ENCODE peak calls at places on chromosomes 12 and 14, in six cellular contexts. One of them, this sample, is unnamed.

GRCh38 chr12:10276774-10277173 is 30.9 kb upstream of the KLRD1 start:
- DNase-seq in prostate gland: no peak
- DNase-seq in DND-41: no peak
- DNase-seq in IMR-90: no peak
- DNase-seq in left lung: no peak
- DNase-seq in lower leg skin: no peak
- DNase-seq in this sample: no peak

GRCh38 chr12:46209914-46210834 is 58.7 kb downstream of the SLC38A1 start:
- DNase-seq in DND-41: peak; percentile 54
- DNase-seq in lower leg skin: no peak
- DNase-seq in prostate gland: peak; percentile 27
- DNase-seq in left lung: peak; percentile 80
- DNase-seq in IMR-90: no peak
- DNase-seq in this sample: peak; percentile 35

GRCh38 chr12:5258498-5258897 is 173.4 kb upstream of the NTF3 start:
- DNase-seq in IMR-90: peak; percentile 86
- DNase-seq in left lung: no peak
- DNase-seq in prostate gland: peak; percentile 72
- DNase-seq in lower leg skin: no peak
- DNase-seq in DND-41: no peak
- DNase-seq in this sample: peak; percentile 22

GRCh38 chr14:43183916-43184315 is 1323.2 kb downstream of the FSCB start:
- DNase-seq in left lung: no peak
- DNase-seq in IMR-90: no peak
- DNase-seq in DND-41: no peak
- DNase-seq in lower leg skin: no peak
- DNase-seq in prostate gland: no peak
- DNase-seq in this sample: no peak

GRCh38 chr14:103110681-103111296 is 12.5 kb upstream of the TNFAIP2 start:
- DNase-seq in lower leg skin: no peak
- DNase-seq in IMR-90: peak; percentile 26
- DNase-seq in prostate gland: peak; percentile 38
- DNase-seq in DND-41: no peak
- DNase-seq in left lung: no peak
- DNase-seq in this sample: no peak

GRCh38 chr12:114888458-114888857 is 204.5 kb upstream of the TBX3 start:
- DNase-seq in IMR-90: peak; percentile 58
- DNase-seq in left lung: no peak
- DNase-seq in prostate gland: no peak
- DNase-seq in DND-41: no peak
- DNase-seq in lower leg skin: no peak
- DNase-seq in this sample: no peak

GRCh38 chr14:58331111-58331510 is 32.8 kb downstream of the ARID4A start:
- DNase-seq in left lung: peak; percentile 88
- DNase-seq in DND-41: peak; percentile 94
- DNase-seq in lower leg skin: peak; percentile 92
- DNase-seq in IMR-90: peak; percentile 99
- DNase-seq in prostate gland: peak; percentile 71
- DNase-seq in this sample: peak; percentile 93

GRCh38 chr14:105229099-105229655 is 19.2 kb upstream of the BTBD6 start:
- DNase-seq in IMR-90: no peak
- DNase-seq in DND-41: no peak
- DNase-seq in lower leg skin: no peak
- DNase-seq in left lung: no peak
- DNase-seq in prostate gland: no peak
- DNase-seq in this sample: no peak

GRCh38 chr12:33771889-33772288 is 250.4 kb upstream of the ALG10 start:
- DNase-seq in IMR-90: no peak
- DNase-seq in DND-41: no peak
- DNase-seq in prostate gland: no peak
- DNase-seq in lower leg skin: no peak
- DNase-seq in left lung: no peak
- DNase-seq in this sample: no peak

GRCh38 chr14:34322940-34323418 is 139.1 kb downstream of the SPTSSA start:
- DNase-seq in prostate gland: peak; percentile 15
- DNase-seq in DND-41: peak; percentile 68
- DNase-seq in left lung: peak; percentile 56
- DNase-seq in IMR-90: peak; percentile 46
- DNase-seq in lower leg skin: no peak
- DNase-seq in this sample: peak; percentile 80

GRCh38 chr14:104800600-104801283 is at the start of gene ZBTB42:
- DNase-seq in left lung: peak; percentile 83
- DNase-seq in prostate gland: peak; percentile 95
- DNase-seq in lower leg skin: peak; percentile 94
- DNase-seq in DND-41: peak; percentile 78
- DNase-seq in IMR-90: peak; percentile 48
- DNase-seq in this sample: peak; percentile 92

GRCh38 chr14:54650331-54651017 is 83.5 kb downstream of the SAMD4A start:
- DNase-seq in left lung: peak; percentile 77
- DNase-seq in prostate gland: no peak
- DNase-seq in DND-41: no peak
- DNase-seq in IMR-90: peak; percentile 80
- DNase-seq in lower leg skin: peak; percentile 94
- DNase-seq in this sample: peak; percentile 53

GRCh38 chr12:14601692-14602091 is 34.0 kb upstream of the PLBD1 start:
- DNase-seq in prostate gland: no peak
- DNase-seq in left lung: no peak
- DNase-seq in lower leg skin: no peak
- DNase-seq in DND-41: no peak
- DNase-seq in IMR-90: no peak
- DNase-seq in this sample: no peak

DNA sequence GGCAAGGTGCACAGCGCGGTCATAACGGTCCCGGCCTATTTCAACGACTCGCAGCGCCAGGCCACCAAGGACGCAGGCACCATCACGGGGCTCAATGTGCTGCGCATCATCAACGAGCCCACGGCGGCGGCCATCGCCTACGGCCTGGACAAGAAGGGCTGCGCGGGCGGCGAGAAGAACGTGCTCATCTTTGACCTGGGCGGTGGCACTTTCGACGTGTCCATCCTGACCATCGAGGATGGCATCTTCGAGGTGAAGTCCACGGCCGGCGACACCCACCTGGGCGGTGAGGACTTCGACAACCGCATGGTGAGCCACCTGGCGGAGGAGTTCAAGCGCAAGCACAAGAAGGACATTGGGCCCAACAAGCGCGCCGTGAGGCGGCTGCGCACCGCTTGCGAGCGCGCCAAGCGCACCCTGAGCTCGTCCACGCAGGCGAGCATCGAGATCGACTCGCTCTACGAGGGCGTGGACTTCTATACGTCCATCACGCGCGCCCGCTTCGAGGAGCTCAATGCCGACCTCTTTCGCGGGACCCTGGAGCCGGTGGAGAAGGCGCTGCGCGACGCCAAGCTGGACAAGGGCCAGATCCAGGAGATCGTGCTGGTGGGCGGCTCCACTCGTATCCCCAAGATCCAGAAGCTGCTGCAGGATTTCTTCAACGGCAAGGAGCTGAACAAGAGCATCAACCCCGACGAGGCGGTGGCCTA is 875 bp downstream of the HSPA2 start:
- DNase-seq in IMR-90: no peak
- DNase-seq in DND-41: no peak
- DNase-seq in prostate gland: no peak
- DNase-seq in lower leg skin: peak; percentile 92
- DNase-seq in left lung: no peak
- DNase-seq in this sample: no peak
- TF ChIP-seq CTCF in IMR-90: no peak
- TF ChIP-seq CTCF in DND-41: no peak
- TF ChIP-seq CTCF in prostate gland: no peak
- TF ChIP-seq CTCF in lower leg skin: no peak
- TF ChIP-seq CTCF in left lung: no peak
- TF ChIP-seq CTCF in this sample: no peak

GRCh38 chr14:46582826-46583225 is 68.8 kb downstream of the RPL10L start:
- DNase-seq in DND-41: no peak
- DNase-seq in left lung: no peak
- DNase-seq in lower leg skin: no peak
- DNase-seq in prostate gland: no peak
- DNase-seq in IMR-90: no peak
- DNase-seq in this sample: no peak

GRCh38 chr14:46580941-46581671 is 70.5 kb downstream of the RPL10L start:
- DNase-seq in lower leg skin: no peak
- DNase-seq in left lung: no peak
- DNase-seq in DND-41: peak; percentile 13
- DNase-seq in IMR-90: no peak
- DNase-seq in prostate gland: no peak
- DNase-seq in this sample: peak; percentile 20
- TF ChIP-seq CTCF in lower leg skin: no peak
- TF ChIP-seq CTCF in left lung: no peak
- TF ChIP-seq CTCF in DND-41: peak; percentile 74
- TF ChIP-seq CTCF in IMR-90: no peak
- TF ChIP-seq CTCF in prostate gland: no peak
- TF ChIP-seq CTCF in this sample: peak; percentile 45

DNA sequence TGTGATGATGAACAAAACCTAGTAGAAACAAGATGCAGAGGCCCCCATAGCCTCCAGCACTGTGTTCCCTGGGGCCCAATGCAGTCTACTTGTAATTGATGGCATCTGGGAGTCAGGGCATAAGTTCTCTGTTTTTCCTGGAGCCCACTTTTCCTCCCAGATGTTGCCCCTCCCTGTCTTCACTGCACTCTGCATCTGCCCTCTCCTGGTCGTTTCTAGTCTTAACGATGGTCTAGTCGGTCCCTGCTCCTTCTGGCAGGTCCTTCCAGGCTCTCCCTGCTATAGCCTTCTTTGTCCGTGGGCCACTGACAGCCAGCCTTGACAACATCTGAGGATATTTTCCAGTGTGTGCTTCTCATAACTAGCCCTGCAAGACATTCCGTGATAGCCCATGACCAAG is 208.3 kb downstream of the GXYLT1 start:
- DNase-seq in IMR-90: no peak
- DNase-seq in prostate gland: no peak
- DNase-seq in DND-41: no peak
- DNase-seq in left lung: no peak
- DNase-seq in lower leg skin: no peak
- DNase-seq in this sample: no peak
- TF ChIP-seq CTCF in IMR-90: no peak
- TF ChIP-seq CTCF in prostate gland: no peak
- TF ChIP-seq CTCF in DND-41: no peak
- TF ChIP-seq CTCF in left lung: no peak
- TF ChIP-seq CTCF in lower leg skin: no peak
- TF ChIP-seq CTCF in this sample: no peak

GRCh38 chr14:21860172-21860571 is 186.6 kb upstream of the OR4E1 start:
- DNase-seq in DND-41: peak; percentile 20
- DNase-seq in left lung: no peak
- DNase-seq in lower leg skin: no peak
- DNase-seq in IMR-90: no peak
- DNase-seq in prostate gland: no peak
- DNase-seq in this sample: no peak
- TF ChIP-seq CTCF in DND-41: peak; percentile 65
- TF ChIP-seq CTCF in left lung: peak; percentile 26
- TF ChIP-seq CTCF in lower leg skin: no peak
- TF ChIP-seq CTCF in IMR-90: peak; percentile 25
- TF ChIP-seq CTCF in prostate gland: no peak
- TF ChIP-seq CTCF in this sample: peak; percentile 14

GRCh38 chr12:118063567-118064391 is 2.8 kb upstream of the WSB2 start:
- DNase-seq in IMR-90: peak; percentile 52
- DNase-seq in DND-41: no peak
- DNase-seq in lower leg skin: no peak
- DNase-seq in left lung: no peak
- DNase-seq in prostate gland: no peak
- DNase-seq in this sample: peak; percentile 37

GRCh38 chr12:118061876-118062791 is 1.2 kb upstream of the WSB2 start:
- DNase-seq in IMR-90: peak; percentile 58
- DNase-seq in prostate gland: peak; percentile 43
- DNase-seq in left lung: peak; percentile 52
- DNase-seq in DND-41: peak; percentile 44
- DNase-seq in lower leg skin: peak; percentile 88
- DNase-seq in this sample: peak; percentile 65

GRCh38 chr12:118061011-118061875 is at the start of gene WSB2:
- DNase-seq in lower leg skin: peak; percentile 95
- DNase-seq in IMR-90: peak; percentile 50
- DNase-seq in left lung: peak; percentile 88
- DNase-seq in prostate gland: peak; percentile 70
- DNase-seq in DND-41: peak; percentile 68
- DNase-seq in this sample: peak; percentile 85

GRCh38 chr12:118065380-118065779 is 4.4 kb upstream of the WSB2 start:
- DNase-seq in DND-41: peak; percentile 15
- DNase-seq in lower leg skin: no peak
- DNase-seq in left lung: no peak
- DNase-seq in prostate gland: no peak
- DNase-seq in IMR-90: no peak
- DNase-seq in this sample: no peak

DNA sequence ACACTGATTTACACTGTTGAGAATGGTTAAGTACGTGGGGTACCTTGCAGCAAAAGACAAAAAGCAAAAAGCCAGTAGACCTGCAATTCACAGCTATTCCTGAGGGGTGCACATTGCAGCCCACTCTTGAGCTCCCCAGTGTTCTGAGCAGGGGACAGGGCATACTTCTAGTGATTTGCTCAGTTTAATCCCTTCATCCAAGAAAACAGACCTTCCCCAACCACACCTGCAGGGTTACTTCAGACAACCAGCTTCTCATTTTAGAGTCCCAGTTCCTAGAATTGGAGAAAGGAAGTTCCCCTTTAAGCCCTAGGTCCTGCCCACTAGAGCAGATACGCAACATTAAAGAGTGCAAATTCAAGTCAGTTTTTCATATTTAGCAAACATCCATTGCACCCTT is 3.6 kb upstream of the WSB2 start:
- DNase-seq in left lung: no peak
- DNase-seq in IMR-90: no peak
- DNase-seq in prostate gland: no peak
- DNase-seq in lower leg skin: no peak
- DNase-seq in DND-41: peak; percentile 56
- DNase-seq in this sample: no peak
- TF ChIP-seq CTCF in left lung: no peak
- TF ChIP-seq CTCF in IMR-90: no peak
- TF ChIP-seq CTCF in prostate gland: no peak
- TF ChIP-seq CTCF in lower leg skin: no peak
- TF ChIP-seq CTCF in DND-41: peak; percentile 63
- TF ChIP-seq CTCF in this sample: peak; percentile 17

DNA sequence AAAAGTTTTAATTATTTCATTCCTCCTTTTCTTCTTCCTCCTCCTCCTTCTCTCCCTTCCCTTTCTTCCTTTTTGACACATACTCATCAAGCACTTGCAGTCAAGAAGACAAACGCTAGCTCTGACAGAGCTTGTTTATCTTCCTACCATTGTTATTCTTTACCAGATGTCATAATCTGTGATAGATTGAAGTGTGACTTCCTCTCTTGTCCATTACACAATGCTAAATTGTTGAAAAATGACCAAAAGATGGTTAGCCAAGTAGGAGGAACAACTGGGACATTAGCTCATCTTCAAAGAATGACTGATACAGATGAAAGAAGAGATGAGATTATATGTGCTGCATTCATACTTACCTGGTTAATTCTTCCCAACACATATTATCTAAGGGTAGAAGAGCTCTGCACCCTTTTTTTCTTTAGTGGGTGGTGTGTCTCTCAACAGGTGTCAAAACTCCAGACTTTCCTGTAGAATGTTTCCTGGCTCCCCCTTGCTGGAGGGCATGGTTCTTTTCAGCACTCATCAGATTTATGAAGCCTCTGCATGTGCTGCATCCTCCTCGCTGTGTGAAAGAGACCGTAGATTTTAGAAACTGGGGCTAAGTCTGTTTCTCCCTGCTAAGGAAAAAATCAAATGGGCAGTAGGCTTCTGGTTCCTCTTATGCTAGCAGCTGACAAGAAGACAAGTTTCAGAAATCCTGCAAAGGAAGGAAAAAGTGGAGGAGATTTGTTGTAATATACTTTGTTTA is 147.1 kb downstream of the TMX1 start:
- DNase-seq in left lung: no peak
- DNase-seq in DND-41: no peak
- DNase-seq in IMR-90: no peak
- DNase-seq in lower leg skin: no peak
- DNase-seq in prostate gland: no peak
- DNase-seq in this sample: no peak
- TF ChIP-seq CTCF in left lung: no peak
- TF ChIP-seq CTCF in DND-41: no peak
- TF ChIP-seq CTCF in IMR-90: no peak
- TF ChIP-seq CTCF in lower leg skin: no peak
- TF ChIP-seq CTCF in prostate gland: no peak
- TF ChIP-seq CTCF in this sample: no peak